ENCODE peak calls at places on chromosome 10, in six cellular contexts. One of them, this sample, is unnamed.
A peak's percentile ranks its signal among the peaks of the same experiment; 100 is the strongest.

GRCh38 chr10:127570036-127570435 is 20.9 kb downstream of the NPS start:
- DNase-seq in amniotic stem cell: no peak
- DNase-seq in suprapubic skin: no peak
- DNase-seq in activated naive CD4-positive, alpha-beta T cell treated with Interleukin-2 at 50 U/mL for 16 hours: no peak
- DNase-seq in T-helper 2 cell: no peak
- DNase-seq in T-cell: no peak
- DNase-seq in this sample: no peak

GRCh38 chr10:74177140-74177677 is 26.2 kb downstream of the ADK start:
- DNase-seq in amniotic stem cell: no peak
- DNase-seq in suprapubic skin: peak; percentile 79
- DNase-seq in activated naive CD4-positive, alpha-beta T cell treated with Interleukin-2 at 50 U/mL for 16 hours: peak; percentile 63
- DNase-seq in T-helper 2 cell: no peak
- DNase-seq in T-cell: no peak
- DNase-seq in this sample: peak; percentile 59

GRCh38 chr10:35542303-35542702 is 62.8 kb upstream of the GJD4 start:
- DNase-seq in amniotic stem cell: no peak
- DNase-seq in suprapubic skin: no peak
- DNase-seq in activated naive CD4-positive, alpha-beta T cell treated with Interleukin-2 at 50 U/mL for 16 hours: no peak
- DNase-seq in T-helper 2 cell: no peak
- DNase-seq in T-cell: no peak
- DNase-seq in this sample: no peak

GRCh38 chr10:13803566-13804554 is 217.1 kb downstream of the PRPF18 start:
- DNase-seq in amniotic stem cell: no peak
- DNase-seq in suprapubic skin: no peak
- DNase-seq in activated naive CD4-positive, alpha-beta T cell treated with Interleukin-2 at 50 U/mL for 16 hours: no peak
- DNase-seq in T-helper 2 cell: no peak
- DNase-seq in T-cell: no peak
- DNase-seq in this sample: no peak

GRCh38 chr10:13827418-13827817 is 240.7 kb downstream of the PRPF18 start:
- DNase-seq in amniotic stem cell: no peak
- DNase-seq in suprapubic skin: no peak
- DNase-seq in activated naive CD4-positive, alpha-beta T cell treated with Interleukin-2 at 50 U/mL for 16 hours: no peak
- DNase-seq in T-helper 2 cell: no peak
- DNase-seq in T-cell: no peak
- DNase-seq in this sample: no peak

GRCh38 chr10:118373786-118374185 is 31.7 kb upstream of the FAM204A start:
- DNase-seq in amniotic stem cell: peak; percentile 4
- DNase-seq in suprapubic skin: no peak
- DNase-seq in activated naive CD4-positive, alpha-beta T cell treated with Interleukin-2 at 50 U/mL for 16 hours: no peak
- DNase-seq in T-helper 2 cell: no peak
- DNase-seq in T-cell: no peak
- DNase-seq in this sample: no peak

GRCh38 chr10:34157501-34157900 is 657.6 kb downstream of the PARD3 start:
- DNase-seq in amniotic stem cell: no peak
- DNase-seq in suprapubic skin: no peak
- DNase-seq in activated naive CD4-positive, alpha-beta T cell treated with Interleukin-2 at 50 U/mL for 16 hours: no peak
- DNase-seq in T-helper 2 cell: no peak
- DNase-seq in T-cell: no peak
- DNase-seq in this sample: no peak

GRCh38 chr10:113093188-113094113 is 143.4 kb downstream of the TCF7L2 start:
- DNase-seq in amniotic stem cell: no peak
- DNase-seq in suprapubic skin: peak; percentile 9
- DNase-seq in activated naive CD4-positive, alpha-beta T cell treated with Interleukin-2 at 50 U/mL for 16 hours: no peak
- DNase-seq in T-helper 2 cell: no peak
- DNase-seq in T-cell: no peak
- DNase-seq in this sample: no peak

GRCh38 chr10:124911124-124912051 is 30.5 kb upstream of the ZRANB1 start:
- DNase-seq in amniotic stem cell: no peak
- DNase-seq in suprapubic skin: no peak
- DNase-seq in activated naive CD4-positive, alpha-beta T cell treated with Interleukin-2 at 50 U/mL for 16 hours: no peak
- DNase-seq in T-helper 2 cell: no peak
- DNase-seq in T-cell: no peak
- DNase-seq in this sample: peak; percentile 34

GRCh38 chr10:78860260-78860914 is 208.4 kb upstream of the ZMIZ1 start:
- DNase-seq in amniotic stem cell: no peak
- DNase-seq in suprapubic skin: no peak
- DNase-seq in activated naive CD4-positive, alpha-beta T cell treated with Interleukin-2 at 50 U/mL for 16 hours: no peak
- DNase-seq in T-helper 2 cell: no peak
- DNase-seq in T-cell: no peak
- DNase-seq in this sample: peak; percentile 13

GRCh38 chr10:58385784-58386112 is 538 bp downstream of the TFAM start:
- DNase-seq in amniotic stem cell: peak; percentile 11
- DNase-seq in suprapubic skin: no peak
- DNase-seq in activated naive CD4-positive, alpha-beta T cell treated with Interleukin-2 at 50 U/mL for 16 hours: no peak
- DNase-seq in T-helper 2 cell: no peak
- DNase-seq in T-cell: no peak
- DNase-seq in this sample: no peak

GRCh38 chr10:9766762-9767161 is 1250.9 kb upstream of the CELF2 start:
- DNase-seq in amniotic stem cell: no peak
- DNase-seq in suprapubic skin: no peak
- DNase-seq in activated naive CD4-positive, alpha-beta T cell treated with Interleukin-2 at 50 U/mL for 16 hours: no peak
- DNase-seq in T-helper 2 cell: no peak
- DNase-seq in T-cell: no peak
- DNase-seq in this sample: no peak

GRCh38 chr10:48940372-48940771 is 732 bp upstream of the LRRC18 start:
- DNase-seq in amniotic stem cell: no peak
- DNase-seq in suprapubic skin: no peak
- DNase-seq in activated naive CD4-positive, alpha-beta T cell treated with Interleukin-2 at 50 U/mL for 16 hours: no peak
- DNase-seq in T-helper 2 cell: no peak
- DNase-seq in T-cell: no peak
- DNase-seq in this sample: no peak

GRCh38 chr10:88933584-88933983 is 19.0 kb downstream of the ACTA2 start:
- DNase-seq in amniotic stem cell: no peak
- DNase-seq in suprapubic skin: no peak
- DNase-seq in activated naive CD4-positive, alpha-beta T cell treated with Interleukin-2 at 50 U/mL for 16 hours: no peak
- DNase-seq in T-helper 2 cell: no peak
- DNase-seq in T-cell: no peak
- DNase-seq in this sample: no peak

GRCh38 chr10:115861864-115862263 is 411.1 kb downstream of the GFRA1 start:
- DNase-seq in amniotic stem cell: no peak
- DNase-seq in suprapubic skin: no peak
- DNase-seq in activated naive CD4-positive, alpha-beta T cell treated with Interleukin-2 at 50 U/mL for 16 hours: no peak
- DNase-seq in T-helper 2 cell: no peak
- DNase-seq in T-cell: no peak
- DNase-seq in this sample: no peak

GRCh38 chr10:78804356-78805032 is 264.3 kb upstream of the ZMIZ1 start:
- DNase-seq in amniotic stem cell: no peak
- DNase-seq in suprapubic skin: no peak
- DNase-seq in activated naive CD4-positive, alpha-beta T cell treated with Interleukin-2 at 50 U/mL for 16 hours: no peak
- DNase-seq in T-helper 2 cell: no peak
- DNase-seq in T-cell: no peak
- DNase-seq in this sample: no peak

GRCh38 chr10:27659786-27660185 is 85.8 kb downstream of the MKX start:
- DNase-seq in amniotic stem cell: no peak
- DNase-seq in suprapubic skin: no peak
- DNase-seq in activated naive CD4-positive, alpha-beta T cell treated with Interleukin-2 at 50 U/mL for 16 hours: no peak
- DNase-seq in T-helper 2 cell: no peak
- DNase-seq in T-cell: no peak
- DNase-seq in this sample: no peak

GRCh38 chr10:50619171-50619570 is 4.6 kb downstream of the SGMS1 start:
- DNase-seq in amniotic stem cell: no peak
- DNase-seq in suprapubic skin: no peak
- DNase-seq in activated naive CD4-positive, alpha-beta T cell treated with Interleukin-2 at 50 U/mL for 16 hours: no peak
- DNase-seq in T-helper 2 cell: no peak
- DNase-seq in T-cell: no peak
- DNase-seq in this sample: no peak

GRCh38 chr10:80407836-80408197 is 534 bp upstream of the PRXL2A start:
- DNase-seq in amniotic stem cell: no peak
- DNase-seq in suprapubic skin: no peak
- DNase-seq in activated naive CD4-positive, alpha-beta T cell treated with Interleukin-2 at 50 U/mL for 16 hours: peak; percentile 61
- DNase-seq in T-helper 2 cell: no peak
- DNase-seq in T-cell: no peak
- DNase-seq in this sample: no peak

GRCh38 chr10:21517983-21518628 is 7.4 kb downstream of the SKIDA1 start:
- DNase-seq in amniotic stem cell: no peak
- DNase-seq in suprapubic skin: no peak
- DNase-seq in activated naive CD4-positive, alpha-beta T cell treated with Interleukin-2 at 50 U/mL for 16 hours: no peak
- DNase-seq in T-helper 2 cell: no peak
- DNase-seq in T-cell: no peak
- DNase-seq in this sample: peak; percentile 55

GRCh38 chr10:96488161-96488935 is 25.4 kb downstream of the TLL2 start:
- DNase-seq in amniotic stem cell: no peak
- DNase-seq in suprapubic skin: no peak
- DNase-seq in activated naive CD4-positive, alpha-beta T cell treated with Interleukin-2 at 50 U/mL for 16 hours: no peak
- DNase-seq in T-helper 2 cell: no peak
- DNase-seq in T-cell: no peak
- DNase-seq in this sample: no peak

GRCh38 chr10:118965636-118966035 is 63.9 kb upstream of the NANOS1 start:
- DNase-seq in amniotic stem cell: no peak
- DNase-seq in suprapubic skin: no peak
- DNase-seq in activated naive CD4-positive, alpha-beta T cell treated with Interleukin-2 at 50 U/mL for 16 hours: no peak
- DNase-seq in T-helper 2 cell: no peak
- DNase-seq in T-cell: no peak
- DNase-seq in this sample: peak; percentile 17

GRCh38 chr10:111707066-111707465 is 476.5 kb downstream of the GPAM start:
- DNase-seq in amniotic stem cell: no peak
- DNase-seq in suprapubic skin: no peak
- DNase-seq in activated naive CD4-positive, alpha-beta T cell treated with Interleukin-2 at 50 U/mL for 16 hours: no peak
- DNase-seq in T-helper 2 cell: no peak
- DNase-seq in T-cell: no peak
- DNase-seq in this sample: no peak

GRCh38 chr10:35347088-35347487 is 10.8 kb downstream of the CCNY start:
- DNase-seq in amniotic stem cell: no peak
- DNase-seq in suprapubic skin: no peak
- DNase-seq in activated naive CD4-positive, alpha-beta T cell treated with Interleukin-2 at 50 U/mL for 16 hours: no peak
- DNase-seq in T-helper 2 cell: no peak
- DNase-seq in T-cell: no peak
- DNase-seq in this sample: no peak

GRCh38 chr10:62594093-62594520 is 210.4 kb upstream of the ADO start:
- DNase-seq in amniotic stem cell: peak; percentile 19
- DNase-seq in suprapubic skin: no peak
- DNase-seq in activated naive CD4-positive, alpha-beta T cell treated with Interleukin-2 at 50 U/mL for 16 hours: peak; percentile 60
- DNase-seq in T-helper 2 cell: no peak
- DNase-seq in T-cell: peak; percentile 28
- DNase-seq in this sample: peak; percentile 63

GRCh38 chr10:58400609-58401008 is 15.4 kb downstream of the TFAM start:
- DNase-seq in amniotic stem cell: no peak
- DNase-seq in suprapubic skin: no peak
- DNase-seq in activated naive CD4-positive, alpha-beta T cell treated with Interleukin-2 at 50 U/mL for 16 hours: no peak
- DNase-seq in T-helper 2 cell: no peak
- DNase-seq in T-cell: no peak
- DNase-seq in this sample: no peak